ENCODE peak calls at places on chromosomes 4 and X, in eight cellular contexts. W, O, L, T, E, N, H and R are unnamed samples.

GRCh38 chr4:24857996-24858395 is 54.8 kb downstream of the CCDC149 start:
- DNase-seq in T (no peak), L (no peak), E (no peak), N (no peak), W (no peak), O (no peak), H (no peak), R (no peak)

GRCh38 chrX:47497274-47497673 is 14.3 kb upstream of the ZNF41 start:
- DNase-seq in O (no peak), N (no peak), T (no peak), L (no peak), W (no peak), E (no peak), H (no peak), R (no peak)

GRCh38 chr4:184807797-184808718 is 17.7 kb downstream of the ACSL1 start:
- DNase-seq in E (no peak), O (peak; percentile 44), N (no peak), H (no peak), L (no peak), W (no peak), T (no peak), R (no peak)

GRCh38 chrX:53263597-53264094 is 17.7 kb downstream of the IQSEC2 start:
- DNase-seq in H (no peak), L (no peak), O (no peak), W (no peak), E (peak; percentile 54), T (no peak), N (peak; percentile 59), R (no peak)

GRCh38 chr4:67896421-67897065 is 12.7 kb upstream of the TMPRSS11D start:
- DNase-seq in E (peak; percentile 74), L (no peak), H (no peak), O (no peak), T (no peak), N (no peak), W (no peak), R (no peak)

GRCh38 chr4:24244663-24245519 is 339.5 kb downstream of the DHX15 start:
- DNase-seq in O (no peak), E (no peak), H (no peak), W (no peak), N (no peak), T (no peak), L (no peak), R (no peak)

GRCh38 chr4:82372502-82372873 is 1.3 kb downstream of the HNRNPD start:
- DNase-seq in H (no peak), E (peak; percentile 79), N (no peak), T (peak; percentile 19), W (peak; percentile 55), O (peak; percentile 30), L (no peak), R (no peak)

GRCh38 chr4:29927895-29928294 is 792.3 kb upstream of the PCDH7 start:
- DNase-seq in N (peak; percentile 4), L (no peak), T (no peak), W (no peak), O (no peak), E (no peak), H (no peak), R (no peak)

GRCh38 chr4:14524236-14524635 is 478.0 kb upstream of the CPEB2 start:
- DNase-seq in O (no peak), E (no peak), L (no peak), H (no peak), W (no peak), T (no peak), N (no peak), R (no peak)

DNA sequence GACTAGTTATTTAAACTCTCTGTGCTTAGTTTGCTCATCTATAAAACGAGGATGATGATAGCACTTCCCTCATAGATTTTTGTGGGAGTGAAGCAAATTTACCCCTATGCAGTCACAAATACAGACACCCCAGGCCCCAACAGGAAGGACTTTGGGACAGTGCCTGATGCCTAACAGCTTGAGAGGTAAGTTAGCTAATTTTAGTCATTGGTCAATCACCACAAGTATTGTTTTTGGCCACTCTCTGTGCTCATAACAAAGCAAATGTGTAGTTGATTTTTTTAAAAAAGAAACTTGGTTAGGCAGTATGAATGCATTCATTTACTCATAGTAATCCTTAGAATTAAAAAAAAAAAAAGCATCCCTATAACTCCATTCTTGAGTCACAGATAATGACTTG is 1590.7 kb upstream of the TENM3 start:
- DNase-seq in N (no peak), H (no peak), O (no peak), L (no peak), W (no peak), T (no peak), E (no peak), R (no peak)
- TF ChIP-seq POLR2A in N (no peak), H (no peak), O (no peak), L (no peak), W (no peak), T (no peak), E (no peak), R (no peak)

DNA sequence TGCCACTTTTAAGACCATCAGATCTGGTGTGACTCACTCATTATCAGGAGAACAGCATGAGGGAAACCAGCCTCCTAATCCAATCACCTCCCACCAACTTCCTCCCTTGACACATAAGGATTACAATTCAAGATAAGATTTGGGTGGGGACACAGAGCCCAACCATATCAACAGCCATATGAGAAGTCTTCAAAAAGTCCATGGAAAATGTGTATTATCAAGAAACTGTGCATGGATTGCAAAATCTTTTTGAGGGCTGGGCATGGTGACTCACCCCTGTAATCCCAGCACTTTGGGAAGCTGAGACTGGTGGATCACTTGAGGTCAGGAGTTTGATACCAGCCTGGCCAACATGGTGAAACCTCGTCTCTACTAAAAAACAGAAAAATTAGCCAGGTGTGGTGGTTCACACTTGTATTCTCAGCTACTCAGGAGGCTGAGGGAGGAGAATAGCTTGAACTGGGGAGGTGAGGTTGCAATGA is 17.8 kb upstream of the RPL39 start:
- DNase-seq in W (no peak), L (no peak), N (no peak), H (no peak), O (no peak), E (no peak), T (no peak), R (no peak)
- TF ChIP-seq POLR2AphosphoS5 in W (no peak), L (no peak), N (no peak), H (no peak), O (no peak), E (no peak), T (no peak), R (no peak)

DNA sequence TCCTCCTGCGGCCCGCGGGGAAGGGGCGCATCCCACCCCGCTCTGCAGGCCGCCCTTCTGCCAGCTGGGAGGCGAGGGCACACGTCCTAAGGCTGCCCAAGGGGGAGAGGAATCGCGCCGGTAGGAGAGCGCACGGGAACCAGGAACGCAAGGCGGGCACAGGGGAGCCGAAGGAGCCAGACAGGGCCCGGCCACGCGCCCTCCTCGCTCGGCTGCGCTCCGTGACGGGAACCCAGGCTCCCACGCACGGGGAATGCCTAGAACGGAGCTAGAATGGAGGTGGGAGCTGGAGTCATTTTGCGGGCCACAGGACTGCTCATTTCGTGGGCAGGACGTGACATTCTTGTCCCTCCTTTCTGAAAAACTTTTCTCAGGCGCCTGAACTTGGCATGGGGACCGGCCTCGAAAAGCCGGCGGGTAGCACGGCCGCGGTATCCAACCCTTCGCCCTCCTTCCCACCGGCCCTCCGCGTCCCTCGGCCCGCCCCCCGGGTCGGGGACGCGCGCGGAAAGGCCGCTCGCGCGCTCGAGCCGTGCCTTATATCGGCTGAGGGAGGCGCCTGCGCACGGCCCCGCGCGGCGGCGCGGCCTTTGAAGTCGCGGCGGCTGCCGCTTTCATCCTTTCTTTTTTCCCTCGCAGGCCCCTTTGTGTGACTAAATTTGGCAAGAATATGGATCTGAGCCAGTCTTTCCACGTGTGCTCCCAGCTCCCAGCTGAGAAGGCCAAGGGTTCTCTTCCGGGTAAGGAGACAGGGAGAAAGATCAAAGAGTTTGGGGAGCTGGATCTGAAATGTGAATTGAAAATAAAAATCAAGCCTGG is 4.3 kb upstream of the LEF1 start:
- DNase-seq in L (no peak), E (peak; percentile 86), N (no peak), O (no peak), W (peak; percentile 50), H (peak; percentile 47), T (peak; percentile 40), R (no peak)
- TF ChIP-seq POLR2A in L (no peak), E (no peak), N (no peak), O (no peak), W (no peak), H (no peak), T (peak; percentile 22), R (no peak)

DNA sequence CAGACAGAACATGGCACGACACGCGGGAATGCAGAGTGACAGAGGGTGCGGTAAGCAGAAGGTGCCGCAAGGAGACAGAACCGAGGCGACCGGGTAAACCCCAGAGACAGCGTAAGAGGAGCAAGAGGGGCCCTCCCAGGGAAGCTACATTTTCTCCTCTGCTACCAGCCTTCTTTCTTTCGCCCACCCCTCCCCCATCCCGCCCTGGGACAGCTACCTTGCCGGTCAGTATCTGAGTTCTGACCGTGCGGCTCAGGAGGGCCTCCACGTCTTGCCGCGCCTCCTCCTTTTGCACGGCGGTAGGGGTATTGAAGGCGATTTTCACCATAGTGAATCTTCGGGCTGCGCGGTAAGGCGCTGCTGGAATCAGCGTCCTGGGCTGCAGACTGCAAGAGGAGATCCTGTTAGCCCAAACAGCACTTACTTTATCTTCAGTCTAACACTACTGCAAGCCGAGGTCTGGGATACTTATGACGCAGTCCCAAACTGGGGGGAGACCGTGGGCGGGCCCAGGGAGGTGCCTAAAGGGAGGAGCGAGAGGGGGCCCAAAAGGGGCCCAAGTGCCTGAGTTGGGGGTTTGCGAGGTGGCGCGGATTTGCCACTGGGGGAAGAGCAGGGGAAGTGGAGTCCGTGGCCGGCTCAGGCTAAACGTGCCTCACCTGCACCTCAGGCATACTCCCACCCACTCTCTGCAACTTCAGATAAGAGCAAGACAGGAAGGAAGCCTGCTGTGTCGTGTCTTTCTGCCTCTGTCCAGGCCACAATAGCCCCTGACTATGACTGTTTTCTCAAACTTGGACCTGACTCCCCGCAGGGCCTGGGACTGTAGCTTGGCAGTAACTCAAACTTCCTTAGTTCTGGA is at the start of gene ITM2A:
- DNase-seq in T (peak; percentile 8), E (peak; percentile 87), H (no peak), W (peak; percentile 34), N (no peak), L (peak; percentile 61), O (peak; percentile 27), R (no peak)
- TF ChIP-seq POLR2AphosphoS5 in T (no peak), E (peak; percentile 37), H (no peak), W (no peak), N (no peak), L (no peak), O (no peak), R (peak; percentile 44)

DNA sequence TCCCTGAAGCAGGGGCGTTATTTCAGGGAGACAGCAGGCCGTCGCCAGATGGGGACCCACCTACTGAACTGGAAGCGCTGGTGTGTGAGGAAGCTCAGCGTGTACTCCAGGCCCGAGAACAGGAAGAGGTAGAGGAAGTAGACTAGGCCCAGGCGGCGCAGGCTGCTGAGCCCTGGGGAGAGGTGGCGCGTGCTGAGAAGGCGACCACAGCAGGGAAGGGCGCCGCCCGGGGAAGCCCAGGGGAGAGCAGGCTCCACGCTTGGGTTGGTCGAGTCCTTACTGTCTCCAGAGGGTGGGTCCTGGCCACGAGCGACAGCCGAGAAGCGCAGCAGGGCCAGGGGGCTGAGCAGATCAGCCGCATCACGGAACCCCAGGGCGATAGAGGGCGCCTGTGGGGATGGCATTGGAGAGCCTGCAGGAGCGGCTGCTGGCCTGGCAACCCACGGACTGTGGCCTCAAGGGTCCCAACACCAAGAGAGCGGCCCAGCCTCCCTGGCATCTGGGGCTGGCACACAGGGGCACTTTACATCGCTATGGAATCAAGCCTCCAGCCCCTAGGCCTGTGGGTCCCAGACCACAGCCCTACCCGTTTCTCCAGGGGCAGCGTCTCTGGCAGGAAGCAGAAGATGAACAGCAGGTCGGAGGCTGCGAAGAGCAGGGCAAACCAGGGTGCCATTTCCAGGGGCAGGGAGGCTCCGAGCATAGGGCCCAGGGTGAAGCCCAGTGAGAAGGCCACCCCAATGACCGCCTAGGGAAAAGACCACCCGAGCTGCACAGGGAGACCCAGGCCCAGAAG is 31.2 kb downstream of the NOP14 start:
- DNase-seq in E (peak; percentile 96), O (no peak), L (peak; percentile 74), N (no peak), H (peak; percentile 76), W (peak; percentile 61), T (peak; percentile 68), R (no peak)
- TF ChIP-seq POLR2A in E (no peak), O (no peak), L (no peak), N (no peak), H (no peak), W (no peak), T (peak; percentile 16), R (no peak)